ENCODE peak calls at places on chromosomes 2 and 18, in ten cellular contexts. S is NCI-H2171; G is cardiac septum; L is activated CD8-positive, alpha-beta memory T cell treated with anti-CD3 and anti-CD28 coated beads for 24 hours; A is T-helper 1 cell; V is HCT116; Y is activated CD8-positive, alpha-beta T cell treated with anti-CD3 and anti-CD28 coated beads, Interleukin-2, amount 10 ng/mL, durations not matched to agents 7 days and 5 days; F is activated CD4-positive, CD25-positive, alpha-beta regulatory T cell treated with anti-CD3 and anti-CD28 coated beads, Interleukin-2, amount 50 U/mL, for 72 hours; R is GM06990; Q is lung microvascular endothelial cell. Z is an unnamed sample.

GRCh38 chr2:223744580-223744979 is 92.8 kb downstream of the AP1S3 start:
- DNase-seq in L (no peak), S (no peak), R (no peak), A (no peak), F (no peak), G (no peak), V (no peak), Q (no peak), Y (no peak), Z (no peak)

GRCh38 chr2:231323316-231323715 is 72.2 kb upstream of the B3GNT7 start:
- DNase-seq in L (no peak), R (no peak), G (no peak), S (no peak), A (no peak), F (no peak), V (no peak), Q (no peak), Y (no peak), Z (peak)

GRCh38 chr2:221529943-221530652 is 42.0 kb downstream of the EPHA4 start:
- DNase-seq in V (no peak), F (no peak), S (peak), R (no peak), Y (no peak), Q (no peak), L (no peak), A (no peak), G (no peak), Z (no peak)

GRCh38 chr2:169438476-169438875 is 40.8 kb upstream of the BBS5 start:
- DNase-seq in L (no peak), A (no peak), F (no peak), G (no peak), V (no peak), Y (no peak), Q (no peak), R (no peak), S (no peak), Z (no peak)

GRCh38 chr2:231928901-231929725 is 2.9 kb upstream of the NPPC start:
- DNase-seq in L (peak), Y (no peak), R (no peak), V (no peak), F (no peak), G (peak), A (no peak), S (no peak), Q (no peak), Z (no peak)

GRCh38 chr18:58455318-58455950 is 173.5 kb downstream of the ALPK2 start:
- DNase-seq in A (no peak), S (no peak), R (no peak), F (no peak), Y (no peak), L (no peak), V (no peak), Q (no peak), G (no peak), Z (no peak)

GRCh38 chr2:239132156-239132709 is 268.6 kb downstream of the HDAC4 start:
- DNase-seq in S (no peak), Q (no peak), Y (no peak), R (no peak), A (no peak), L (no peak), G (no peak), F (no peak), V (no peak), Z (no peak)

GRCh38 chr2:240498958-240499260 is 58.9 kb downstream of the ANKMY1 start:
- DNase-seq in L (no peak), S (no peak), Y (peak), A (no peak), Q (no peak), G (no peak), R (no peak), F (no peak), V (no peak), Z (peak)

GRCh38 chr18:34117319-34117718 is 107.4 kb downstream of the NOL4 start:
- DNase-seq in A (no peak), S (peak), G (no peak), Y (no peak), R (no peak), F (no peak), L (no peak), Q (no peak), V (no peak), Z (peak)

GRCh38 chr18:9081940-9082339 is 20.6 kb upstream of the NDUFV2 start:
- DNase-seq in S (no peak), R (no peak), Q (no peak), F (no peak), V (no peak), G (no peak), A (no peak), L (no peak), Y (peak), Z (no peak)

GRCh38 chr2:141264848-141265247 is 866.0 kb downstream of the LRP1B start:
- DNase-seq in G (no peak), Y (no peak), R (no peak), V (no peak), L (no peak), S (no peak), A (no peak), Q (no peak), F (no peak), Z (no peak)

GRCh38 chr2:96142217-96143113 is 2.8 kb downstream of the DUSP2 start:
- DNase-seq in Q (no peak), S (no peak), A (peak), F (peak), V (no peak), G (no peak), Y (peak), L (peak), R (peak), Z (no peak)

GRCh38 chr2:153105829-153106578 is 372.6 kb downstream of the RPRM start:
- DNase-seq in F (no peak), R (no peak), Y (no peak), L (no peak), Q (no peak), G (no peak), S (no peak), A (no peak), V (no peak), Z (no peak)

GRCh38 chr18:1350931-1351450 is 446.3 kb downstream of the ADCYAP1 start:
- DNase-seq in Q (no peak), A (no peak), G (no peak), V (no peak), L (no peak), S (no peak), F (no peak), R (no peak), Y (no peak), Z (no peak)

GRCh38 chr2:23711979-23712755 is 214.8 kb downstream of the ATAD2B start:
- DNase-seq in A (no peak), V (no peak), S (no peak), L (no peak), Y (no peak), G (no peak), F (no peak), R (no peak), Q (no peak), Z (peak)

GRCh38 chr2:43515807-43516497 is 79.9 kb downstream of the THADA start:
- DNase-seq in V (no peak), R (no peak), Q (no peak), S (no peak), F (no peak), Y (no peak), L (no peak), A (no peak), G (no peak), Z (no peak)

GRCh38 chr2:238475034-238475433 is 48.3 kb downstream of the ASB1 start:
- DNase-seq in S (no peak), Q (no peak), G (peak), F (no peak), A (no peak), R (no peak), V (no peak), L (peak), Y (no peak), Z (no peak)

GRCh38 chr2:158912765-158913164 is 55.7 kb upstream of the TANC1 start:
- DNase-seq in R (no peak), A (no peak), Q (no peak), S (no peak), F (no peak), G (no peak), L (no peak), Y (no peak), V (no peak), Z (no peak)

GRCh38 chr2:181374741-181375675 is 82.2 kb upstream of the ITGA4 start:
- DNase-seq in A (no peak), Y (no peak), F (no peak), V (no peak), S (no peak), R (peak), Q (no peak), L (no peak), G (no peak), Z (no peak)

GRCh38 chr18:58449366-58449935 is 179.4 kb downstream of the ALPK2 start:
- DNase-seq in Y (no peak), V (no peak), A (no peak), R (no peak), G (no peak), L (no peak), F (no peak), Q (no peak), S (no peak), Z (peak)

GRCh38 chr2:241961454-241961853 is 91.9 kb downstream of the RTP5 start:
- DNase-seq in V (no peak), A (no peak), L (no peak), R (no peak), G (no peak), Q (no peak), F (no peak), S (no peak), Y (no peak), Z (no peak)

GRCh38 chr2:79792097-79792496 is 279.2 kb downstream of the CTNNA2 start:
- DNase-seq in R (no peak), L (no peak), F (no peak), S (no peak), Y (no peak), V (no peak), G (no peak), Q (no peak), A (no peak), Z (no peak)

GRCh38 chr2:195561205-195562032 is 95.6 kb upstream of the SLC39A10 start:
- DNase-seq in Q (no peak), G (no peak), A (no peak), F (no peak), Y (no peak), S (no peak), V (no peak), R (peak), L (no peak), Z (no peak)

GRCh38 chr2:105573490-105573889 is 171.2 kb upstream of the NCK2 start:
- DNase-seq in S (no peak), Y (no peak), A (no peak), R (no peak), F (no peak), G (no peak), Q (no peak), V (no peak), L (peak), Z (no peak)

GRCh38 chr2:217989221-217989948 is 13.4 kb downstream of the TNS1 start:
- DNase-seq in L (no peak), S (no peak), Q (no peak), V (no peak), F (no peak), R (no peak), G (peak), Y (peak), A (no peak), Z (no peak)